ENCODE peak calls at places on chromosomes 13 and 19, in six cellular contexts. One of them, this sample, is unnamed.

GRCh38 chr19:5742051-5742450 is 21.6 kb downstream of the CATSPERD start:
- DNase-seq in HCT116: no peak
- DNase-seq in ovary: no peak
- DNase-seq in H1: no peak
- DNase-seq in OCI-LY7: no peak
- DNase-seq in pancreas: no peak
- DNase-seq in this sample: no peak

GRCh38 chr19:54188224-54188871 is 1.0 kb downstream of the MBOAT7 start:
- DNase-seq in ovary: no peak
- DNase-seq in H1: no peak
- DNase-seq in HCT116: no peak
- DNase-seq in pancreas: peak
- DNase-seq in OCI-LY7: no peak
- DNase-seq in this sample: no peak

GRCh38 chr13:47120284-47120683 is 223.4 kb upstream of the HTR2A start:
- DNase-seq in ovary: no peak
- DNase-seq in pancreas: peak
- DNase-seq in HCT116: no peak
- DNase-seq in H1: no peak
- DNase-seq in OCI-LY7: no peak
- DNase-seq in this sample: no peak

GRCh38 chr13:59641758-59642157 is 522.0 kb downstream of the DIAPH3 start:
- DNase-seq in pancreas: no peak
- DNase-seq in OCI-LY7: no peak
- DNase-seq in HCT116: no peak
- DNase-seq in ovary: no peak
- DNase-seq in H1: no peak
- DNase-seq in this sample: no peak

GRCh38 chr13:37701306-37701705 is 102.7 kb upstream of the POSTN start:
- DNase-seq in OCI-LY7: no peak
- DNase-seq in pancreas: no peak
- DNase-seq in ovary: no peak
- DNase-seq in HCT116: no peak
- DNase-seq in H1: no peak
- DNase-seq in this sample: no peak

GRCh38 chr19:45499196-45500180 is 1.2 kb downstream of the PPM1N start:
- DNase-seq in OCI-LY7: peak
- DNase-seq in H1: peak
- DNase-seq in pancreas: peak
- DNase-seq in ovary: no peak
- DNase-seq in HCT116: no peak
- DNase-seq in this sample: no peak

GRCh38 chr19:58095328-58095727 is 2.7 kb downstream of the ZSCAN18 start:
- DNase-seq in ovary: no peak
- DNase-seq in H1: no peak
- DNase-seq in pancreas: no peak
- DNase-seq in HCT116: no peak
- DNase-seq in OCI-LY7: no peak
- DNase-seq in this sample: no peak

GRCh38 chr13:24274452-24274971 is 34.9 kb upstream of the C1QTNF9 start:
- DNase-seq in pancreas: no peak
- DNase-seq in OCI-LY7: peak
- DNase-seq in ovary: peak
- DNase-seq in H1: no peak
- DNase-seq in HCT116: no peak
- DNase-seq in this sample: peak

GRCh38 chr19:409515-410242 is 732 bp upstream of the C2CD4C start:
- DNase-seq in pancreas: peak
- DNase-seq in OCI-LY7: peak
- DNase-seq in H1: no peak
- DNase-seq in ovary: no peak
- DNase-seq in HCT116: no peak
- DNase-seq in this sample: no peak

GRCh38 chr19:35742121-35742724 is at the start of gene IGFLR1:
- DNase-seq in ovary: no peak
- DNase-seq in pancreas: no peak
- DNase-seq in OCI-LY7: peak
- DNase-seq in HCT116: no peak
- DNase-seq in H1: no peak
- DNase-seq in this sample: no peak

GRCh38 chr19:371501-372160 is 27.0 kb upstream of the MIER2 start:
- DNase-seq in ovary: no peak
- DNase-seq in H1: no peak
- DNase-seq in HCT116: no peak
- DNase-seq in pancreas: no peak
- DNase-seq in OCI-LY7: peak
- DNase-seq in this sample: no peak

GRCh38 chr13:73835138-73835721 is 299.0 kb downstream of the KLF12 start:
- DNase-seq in ovary: no peak
- DNase-seq in OCI-LY7: peak
- DNase-seq in pancreas: no peak
- DNase-seq in HCT116: peak
- DNase-seq in H1: no peak
- DNase-seq in this sample: no peak

GRCh38 chr13:27308941-27309340 is 38.3 kb downstream of the RASL11A start:
- DNase-seq in OCI-LY7: no peak
- DNase-seq in HCT116: no peak
- DNase-seq in ovary: no peak
- DNase-seq in pancreas: no peak
- DNase-seq in H1: no peak
- DNase-seq in this sample: no peak

GRCh38 chr13:63408227-63409202 is 1992.9 kb upstream of the PCDH20 start:
- DNase-seq in OCI-LY7: no peak
- DNase-seq in HCT116: no peak
- DNase-seq in H1: no peak
- DNase-seq in pancreas: no peak
- DNase-seq in ovary: no peak
- DNase-seq in this sample: no peak

GRCh38 chr13:48194392-48194754 is 38.6 kb upstream of the ITM2B start:
- DNase-seq in pancreas: no peak
- DNase-seq in OCI-LY7: no peak
- DNase-seq in ovary: no peak
- DNase-seq in H1: no peak
- DNase-seq in HCT116: no peak
- DNase-seq in this sample: no peak

GRCh38 chr19:41694196-41694595 is 6.1 kb upstream of the CEACAM7 start:
- DNase-seq in OCI-LY7: no peak
- DNase-seq in ovary: no peak
- DNase-seq in H1: no peak
- DNase-seq in HCT116: no peak
- DNase-seq in pancreas: no peak
- DNase-seq in this sample: no peak

GRCh38 chr13:100602472-100603142 is 14.0 kb upstream of the GGACT start:
- DNase-seq in ovary: no peak
- DNase-seq in H1: no peak
- DNase-seq in pancreas: no peak
- DNase-seq in HCT116: no peak
- DNase-seq in OCI-LY7: no peak
- DNase-seq in this sample: no peak

GRCh38 chr19:46944918-46945628 is 74.6 kb upstream of the NPAS1 start:
- DNase-seq in H1: no peak
- DNase-seq in OCI-LY7: no peak
- DNase-seq in HCT116: no peak
- DNase-seq in pancreas: no peak
- DNase-seq in ovary: peak
- DNase-seq in this sample: no peak

GRCh38 chr19:4362871-4363545 is 19.6 kb downstream of the MPND start:
- DNase-seq in ovary: no peak
- DNase-seq in HCT116: no peak
- DNase-seq in pancreas: no peak
- DNase-seq in OCI-LY7: peak
- DNase-seq in H1: no peak
- DNase-seq in this sample: no peak

GRCh38 chr19:1081301-1082164 is 13.6 kb downstream of the POLR2E start:
- DNase-seq in ovary: no peak
- DNase-seq in pancreas: peak
- DNase-seq in OCI-LY7: no peak
- DNase-seq in H1: no peak
- DNase-seq in HCT116: no peak
- DNase-seq in this sample: no peak

GRCh38 chr13:97140611-97141010 is 81.5 kb upstream of the MBNL2 start:
- DNase-seq in ovary: no peak
- DNase-seq in pancreas: no peak
- DNase-seq in HCT116: no peak
- DNase-seq in OCI-LY7: no peak
- DNase-seq in H1: no peak
- DNase-seq in this sample: no peak

GRCh38 chr19:46861691-46862503 is 1.1 kb downstream of the ARHGAP35 start:
- DNase-seq in pancreas: peak
- DNase-seq in ovary: no peak
- DNase-seq in H1: no peak
- DNase-seq in HCT116: no peak
- DNase-seq in OCI-LY7: peak
- DNase-seq in this sample: no peak

GRCh38 chr19:40524133-40524549 is 52.5 kb upstream of the SHKBP1 start:
- DNase-seq in H1: no peak
- DNase-seq in pancreas: no peak
- DNase-seq in OCI-LY7: no peak
- DNase-seq in HCT116: no peak
- DNase-seq in ovary: no peak
- DNase-seq in this sample: no peak

DNA sequence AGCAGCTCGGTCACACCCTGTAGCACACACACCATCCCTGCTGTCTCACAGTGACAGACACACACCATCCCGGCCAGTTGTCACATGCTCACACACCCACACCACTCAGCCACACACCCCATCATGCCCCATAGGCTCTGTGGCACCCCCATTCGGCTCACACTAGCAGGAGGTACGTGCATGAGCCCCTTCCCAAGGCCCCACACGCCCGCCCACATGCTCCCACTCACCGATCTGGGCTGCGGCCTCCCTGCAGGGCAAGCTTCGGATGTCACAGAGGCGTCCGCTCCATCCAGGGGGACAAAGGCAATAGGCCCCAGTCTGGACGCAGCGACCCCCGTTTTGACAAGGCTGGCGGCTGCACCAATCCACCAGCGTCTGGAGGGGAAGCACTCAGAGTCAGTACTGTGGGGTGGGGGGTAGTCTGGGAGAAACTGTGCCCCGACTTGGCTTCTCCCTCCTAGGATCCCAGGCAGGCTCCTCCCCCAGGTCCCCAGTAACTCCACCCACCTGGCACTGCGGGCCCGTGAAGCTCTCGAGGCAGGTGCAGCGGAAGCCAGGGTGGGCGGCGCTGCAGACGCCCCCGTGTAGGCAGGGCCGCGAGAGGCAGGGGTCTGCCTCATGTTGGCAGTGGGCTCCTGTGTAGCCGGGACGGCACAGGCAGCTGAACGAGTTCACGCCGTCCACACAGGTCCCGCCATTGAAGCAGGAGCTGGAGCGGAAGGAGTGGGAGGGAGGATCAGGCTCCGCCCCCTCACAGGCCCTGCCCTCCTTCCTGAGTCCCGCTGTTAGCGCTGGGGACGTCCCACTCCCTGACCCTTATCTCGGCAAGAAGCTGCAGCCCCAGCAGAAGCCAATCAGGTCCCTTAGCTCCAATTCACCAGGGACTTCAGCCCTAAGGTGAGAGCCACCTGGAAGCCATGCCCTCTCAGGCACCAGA is 20.1 kb downstream of the NOTCH3 start:
- DNase-seq in OCI-LY7: peak
- DNase-seq in pancreas: peak
- DNase-seq in HCT116: no peak
- DNase-seq in H1: no peak
- DNase-seq in ovary: no peak
- DNase-seq in this sample: no peak
- H3K27ac ChIP-seq in OCI-LY7: no peak
- H3K27ac ChIP-seq in pancreas: no peak
- H3K27ac ChIP-seq in HCT116: no peak
- H3K27ac ChIP-seq in H1: peak
- H3K27ac ChIP-seq in ovary: no peak
- H3K27ac ChIP-seq in this sample: no peak

DNA sequence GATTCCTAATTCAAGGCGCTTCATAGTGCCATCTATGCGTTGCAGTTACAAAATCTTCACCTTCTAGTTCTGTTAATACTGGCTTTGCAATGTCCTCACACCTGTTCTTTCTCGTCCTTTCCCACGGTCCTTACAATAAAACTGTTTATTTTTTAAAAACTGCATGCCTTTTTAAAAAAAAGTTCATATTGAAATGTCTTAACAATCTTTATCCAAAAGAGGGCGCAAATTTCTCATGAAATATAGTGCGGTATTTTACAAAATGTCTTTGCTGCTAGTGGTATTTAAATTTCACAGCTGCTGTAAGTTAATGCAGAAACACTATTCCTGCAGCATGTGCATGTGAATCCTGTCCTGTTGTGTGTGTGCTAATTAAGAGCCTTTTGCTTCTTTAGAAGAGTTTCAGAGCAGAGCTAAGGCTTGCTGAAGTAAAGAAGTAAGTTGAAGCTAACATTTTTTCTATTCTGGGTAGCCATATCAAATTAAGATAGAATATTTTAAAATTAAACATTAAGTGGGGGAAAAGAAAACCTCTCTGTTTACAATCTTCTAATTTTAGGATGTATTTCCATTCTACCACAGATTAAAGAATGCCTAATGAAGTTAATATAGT is 15.8 kb upstream of the CLDN10 start:
- DNase-seq in H1: no peak
- DNase-seq in OCI-LY7: peak
- DNase-seq in pancreas: no peak
- DNase-seq in HCT116: peak
- DNase-seq in ovary: no peak
- DNase-seq in this sample: no peak
- TF ChIP-seq CTCF in H1: no peak
- TF ChIP-seq CTCF in OCI-LY7: peak
- TF ChIP-seq CTCF in pancreas: peak
- TF ChIP-seq CTCF in HCT116: peak
- TF ChIP-seq CTCF in ovary: no peak
- TF ChIP-seq CTCF in this sample: peak

DNA sequence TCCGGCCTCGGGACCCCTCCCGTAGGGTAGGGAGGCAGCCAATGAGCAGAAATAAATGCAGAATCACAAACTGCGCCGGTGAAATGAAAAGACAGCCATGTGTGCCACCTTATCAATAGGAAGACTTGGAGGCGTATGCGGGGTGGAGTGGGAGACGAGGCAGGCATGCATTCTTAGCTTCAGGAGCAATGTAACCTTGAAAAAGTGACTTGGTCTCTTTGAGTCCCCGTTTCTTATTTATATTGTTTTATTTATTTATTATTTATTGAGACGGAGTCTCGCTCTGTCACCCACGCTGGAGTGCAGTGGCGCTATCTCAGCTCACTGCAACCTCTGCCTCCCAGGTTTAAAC is 16.0 kb downstream of the SSC5D start:
- DNase-seq in HCT116: no peak
- DNase-seq in OCI-LY7: no peak
- DNase-seq in pancreas: no peak
- DNase-seq in H1: no peak
- DNase-seq in ovary: no peak
- DNase-seq in this sample: no peak
- H3K4me3 ChIP-seq in HCT116: no peak
- H3K4me3 ChIP-seq in OCI-LY7: no peak
- H3K4me3 ChIP-seq in pancreas: peak
- H3K4me3 ChIP-seq in H1: peak
- H3K4me3 ChIP-seq in ovary: peak
- H3K4me3 ChIP-seq in this sample: no peak

DNA sequence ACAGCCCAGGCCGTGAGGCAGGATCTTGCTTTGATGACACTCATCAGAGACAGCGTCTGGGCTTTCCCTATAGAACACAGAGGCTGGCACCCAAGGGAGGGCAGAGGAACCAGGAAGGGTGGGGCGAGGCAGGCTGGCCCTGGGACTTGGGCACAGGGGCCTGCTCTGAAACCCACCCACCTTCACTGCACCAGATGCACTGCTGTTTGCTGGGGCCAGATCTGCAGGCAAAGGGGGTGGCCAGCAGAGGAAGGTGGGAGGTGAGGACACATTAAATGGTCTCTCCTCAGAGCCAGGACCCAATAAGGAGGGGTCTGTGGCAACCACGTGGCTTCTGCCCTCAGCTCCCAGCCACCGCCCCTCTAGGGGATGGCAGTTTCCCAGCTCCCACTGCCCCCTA is 6.6 kb upstream of the VSTM2B start:
- DNase-seq in H1: no peak
- DNase-seq in ovary: no peak
- DNase-seq in pancreas: peak
- DNase-seq in OCI-LY7: no peak
- DNase-seq in HCT116: no peak
- DNase-seq in this sample: no peak
- H3K27ac ChIP-seq in H1: no peak
- H3K27ac ChIP-seq in ovary: no peak
- H3K27ac ChIP-seq in pancreas: no peak
- H3K27ac ChIP-seq in OCI-LY7: no peak
- H3K27ac ChIP-seq in HCT116: no peak
- H3K27ac ChIP-seq in this sample: no peak

This sample was measured in AG04450.